ENCODE peak calls at places on chromosomes 1 and 21, in four cellular contexts. J is thoracic aorta, B is GM23338, Q is left lung. V is an unnamed sample.

GRCh38 chr1:206784471-206784903 is 12.2 kb upstream of the IL10 start:
- DNase-seq in J (no peak), B (no peak), Q (no peak), V (no peak)

GRCh38 chr1:70142120-70142519 is 63.3 kb downstream of the LRRC40 start:
- DNase-seq in B (peak), J (no peak), Q (no peak), V (no peak)

GRCh38 chr1:101101362-101101761 is 75.8 kb upstream of the DPH5 start:
- DNase-seq in Q (no peak), J (no peak), B (no peak), V (no peak)

GRCh38 chr1:75811211-75811981 is 14.7 kb downstream of the MSH4 start:
- DNase-seq in B (no peak), Q (no peak), J (no peak), V (no peak)

GRCh38 chr1:12029720-12030339 is 10.5 kb downstream of the MIIP start:
- DNase-seq in J (no peak), Q (no peak), B (no peak), V (no peak)

GRCh38 chr1:109502368-109502851 is 7.1 kb downstream of the AMIGO1 start:
- DNase-seq in J (no peak), B (no peak), Q (no peak), V (no peak)

GRCh38 chr1:223670458-223671159 is 5.1 kb upstream of the CAPN8 start:
- DNase-seq in J (no peak), Q (no peak), B (peak), V (peak)

GRCh38 chr1:173868266-173869107 is at the start of gene ZBTB37:
- DNase-seq in J (peak), B (peak), Q (peak), V (peak)

GRCh38 chr1:203197625-203198024 is 11.1 kb upstream of the CHI3L1 start:
- DNase-seq in Q (no peak), B (no peak), J (no peak), V (no peak)

GRCh38 chr1:12031039-12031980 is 12.0 kb downstream of the MIIP start:
- DNase-seq in B (peak), Q (no peak), J (no peak), V (peak)

GRCh38 chr21:25939396-25939761 is 204.6 kb downstream of the GABPA start:
- DNase-seq in Q (no peak), J (no peak), B (no peak), V (no peak)

GRCh38 chr1:77347646-77348045 is 65.8 kb downstream of the AK5 start:
- DNase-seq in B (peak), J (no peak), Q (no peak), V (no peak)

GRCh38 chr1:179743679-179744400 is 749 bp downstream of the FAM163A start:
- DNase-seq in Q (no peak), J (no peak), B (peak), V (no peak)

GRCh38 chr1:14020006-14020405 is 320.0 kb downstream of the PRDM2 start:
- DNase-seq in Q (no peak), J (no peak), B (no peak), V (no peak)
- H3K4me3 ChIP-seq in Q (no peak), J (no peak), B (no peak), V (no peak)

DNA sequence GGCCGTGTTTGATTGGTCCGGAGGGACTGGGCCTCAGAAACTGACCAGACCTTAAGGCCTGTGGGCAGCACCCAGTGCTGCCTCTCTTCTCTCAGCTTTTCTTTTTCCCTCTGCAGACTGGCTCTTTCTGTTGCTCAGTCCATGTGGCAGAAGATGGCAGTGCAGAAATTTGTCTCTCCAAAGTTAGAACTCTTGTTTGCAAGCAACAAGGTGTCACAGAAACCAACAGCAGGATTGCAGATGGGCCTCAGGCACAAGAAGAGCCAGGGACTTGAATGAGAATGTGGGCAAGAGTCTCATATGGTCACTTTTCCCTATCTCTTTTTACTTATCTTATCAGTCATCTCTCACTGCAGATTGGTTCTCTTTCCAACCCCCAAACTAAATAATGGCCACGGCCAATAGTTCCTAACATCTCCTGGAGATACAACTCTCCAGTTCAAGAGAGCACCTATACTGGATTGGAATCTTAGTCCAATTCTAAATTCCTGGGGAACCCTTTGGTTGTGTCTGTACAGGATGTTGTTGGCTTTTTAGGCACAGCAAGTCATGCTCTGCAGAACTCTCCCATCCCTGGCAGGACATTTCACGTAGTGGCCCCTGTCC is 95.4 kb upstream of the RALGPS2 start:
- DNase-seq in B (no peak), J (no peak), Q (no peak), V (no peak)
- TF ChIP-seq CTCF in B (no peak), J (no peak), Q (no peak), V (no peak)

DNA sequence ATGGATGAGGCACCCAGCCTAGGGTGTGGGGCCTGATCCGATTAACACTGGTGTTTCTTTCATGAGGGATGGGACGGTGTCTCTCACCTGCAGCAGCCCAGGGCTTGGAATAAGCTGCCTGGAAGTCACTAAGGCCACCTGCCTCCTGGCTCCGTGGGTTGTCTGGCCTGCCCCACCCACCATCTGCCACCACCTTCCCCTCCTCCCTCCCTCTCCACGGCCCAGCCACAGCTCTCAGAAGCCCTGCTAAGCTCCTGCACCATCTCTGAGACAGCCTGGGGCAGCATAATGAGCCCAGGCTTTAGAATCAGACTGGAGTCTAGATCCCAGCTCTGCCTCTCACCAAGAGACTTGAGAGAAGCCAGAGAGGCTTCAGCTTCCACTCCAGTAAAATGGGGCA is 23.8 kb upstream of the C1QA start:
- DNase-seq in B (no peak), Q (no peak), J (no peak), V (peak)
- H3K27ac ChIP-seq in B (no peak), Q (no peak), J (no peak), V (no peak)

GRCh38 chr21:41639336-41639735 is 127.5 kb downstream of the RIPK4 start:
- DNase-seq in Q (no peak), J (no peak), B (no peak), V (no peak)
- H3K4me3 ChIP-seq in Q (no peak), J (no peak), B (no peak), V (no peak)

DNA sequence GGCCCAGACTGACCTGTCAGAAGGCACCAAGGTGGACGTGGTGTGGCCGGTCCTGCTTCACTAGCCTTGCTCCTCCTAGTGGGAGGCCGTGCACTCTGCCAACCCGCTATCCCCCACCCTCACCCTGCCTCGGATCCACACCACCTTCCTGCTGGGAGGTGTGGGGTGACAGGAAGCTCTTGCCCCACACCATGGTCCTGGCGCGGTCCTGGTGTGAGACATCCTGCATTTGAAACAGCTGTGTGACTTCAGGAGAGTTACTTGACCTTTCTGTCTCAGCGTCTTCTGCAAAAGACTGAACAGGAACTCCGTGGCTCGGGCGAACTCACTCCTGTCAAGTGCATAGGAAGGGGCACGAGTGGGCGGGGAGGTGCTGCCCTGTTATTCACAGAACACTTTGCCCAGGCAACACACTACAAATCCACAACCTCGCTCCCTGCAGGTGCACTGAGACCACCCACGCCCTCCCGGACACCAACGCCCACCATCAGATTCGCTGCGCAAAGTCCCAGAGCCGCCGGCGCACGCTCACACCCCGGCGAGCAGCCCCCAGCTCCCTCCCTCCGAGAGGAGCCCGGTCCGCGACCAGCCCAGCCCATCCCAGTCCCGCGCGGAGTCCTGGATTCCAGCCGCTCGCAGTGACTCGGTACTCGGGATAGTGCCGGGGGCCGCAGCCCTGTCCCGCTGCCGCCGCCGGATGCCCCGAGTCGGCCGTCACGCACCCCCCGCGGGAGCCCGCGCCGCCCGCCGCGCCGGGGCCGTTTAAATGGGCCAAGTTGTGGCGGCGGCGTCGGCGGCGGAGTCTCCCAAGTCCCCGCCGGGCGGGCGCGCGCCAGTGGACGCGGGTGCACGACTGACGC is at the start of gene SAMD11:
- DNase-seq in J (peak), Q (peak), B (peak), V (peak)
- TF ChIP-seq CTCF in J (no peak), Q (no peak), B (no peak), V (no peak)

DNA sequence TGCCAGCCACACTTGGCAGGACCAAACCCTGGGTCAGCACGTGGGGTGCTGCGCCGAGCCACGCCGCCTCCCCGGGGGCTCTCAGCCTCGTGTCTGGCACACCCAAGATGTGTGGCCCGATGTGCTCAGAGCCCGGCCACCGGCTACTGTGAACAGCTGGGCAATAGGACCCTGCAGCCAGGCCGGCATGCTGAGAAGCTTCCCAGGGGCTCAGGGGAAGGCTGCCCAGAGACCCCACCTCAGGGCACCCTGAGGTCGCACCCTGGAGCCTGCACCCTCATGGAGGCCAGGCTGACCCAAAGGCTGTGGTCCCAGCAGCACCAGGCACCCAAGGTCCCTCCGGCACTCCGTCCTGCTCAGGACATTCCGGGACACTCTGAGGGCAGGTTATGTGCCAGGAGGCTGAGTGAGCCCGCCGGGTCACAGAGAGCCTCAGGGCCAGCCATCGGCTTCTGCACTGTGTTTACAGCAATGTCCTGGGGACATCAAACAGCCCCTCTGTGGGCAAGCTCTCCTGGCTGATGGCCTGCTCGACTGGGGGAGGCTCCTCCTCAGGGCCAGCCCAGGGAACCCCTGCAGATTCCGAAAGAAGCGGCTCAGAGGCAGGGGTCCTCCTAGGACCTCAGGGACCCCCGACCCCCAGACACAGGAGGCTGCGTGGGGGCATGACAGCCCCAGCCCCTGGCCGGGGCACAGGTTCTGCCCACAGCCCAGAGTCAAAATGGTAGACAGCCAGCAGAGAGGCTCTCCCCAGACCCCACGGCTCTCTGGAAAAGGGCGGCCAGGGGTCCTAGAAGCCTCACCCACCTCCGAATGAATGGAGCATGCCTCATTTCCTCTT is 8.3 kb downstream of the SLC19A1 start:
- DNase-seq in Q (peak), J (no peak), B (no peak), V (peak)
- H3K27ac ChIP-seq in Q (no peak), J (no peak), B (no peak), V (peak)

DNA sequence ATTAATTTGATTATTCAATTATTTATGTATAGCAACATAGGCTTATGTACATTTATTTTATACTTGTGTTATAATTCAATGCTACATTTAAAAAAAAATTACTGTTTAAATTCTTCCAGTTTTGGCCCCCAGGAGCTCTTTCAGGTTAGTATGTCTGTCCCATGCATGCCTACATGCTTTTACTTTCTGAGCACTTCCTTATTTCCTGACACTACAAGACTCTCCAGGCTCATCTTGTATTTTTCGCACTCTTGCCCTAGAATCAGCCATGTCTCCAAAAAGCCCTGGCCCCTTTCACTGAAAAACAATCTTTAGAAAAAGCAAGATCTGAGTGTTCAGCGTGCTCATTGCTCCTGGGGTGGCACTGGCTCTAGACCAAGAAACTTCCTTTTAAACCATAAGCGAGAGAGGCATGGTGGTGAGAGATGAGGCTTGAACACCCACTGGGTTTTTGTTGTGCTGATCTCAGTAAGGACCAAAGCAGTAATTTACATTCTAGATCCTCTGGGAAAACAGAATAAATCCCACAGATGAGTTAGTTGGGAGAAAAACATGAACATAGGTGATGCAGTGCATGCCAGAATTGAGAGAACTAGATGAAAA is 95.0 kb downstream of the SLC30A10 start:
- DNase-seq in B (peak), Q (no peak), J (no peak), V (no peak)
- H3K4me3 ChIP-seq in B (peak), Q (no peak), J (no peak), V (no peak)

GRCh38 chr1:205332015-205332791 is 10.7 kb upstream of the NUAK2 start:
- DNase-seq in J (no peak), B (no peak), Q (no peak), V (no peak)

GRCh38 chr1:205338011-205338410 is 16.5 kb upstream of the NUAK2 start:
- DNase-seq in B (no peak), J (no peak), Q (no peak), V (no peak)

GRCh38 chr1:205337481-205337880 is 15.9 kb upstream of the NUAK2 start:
- DNase-seq in B (no peak), J (no peak), Q (no peak), V (no peak)

GRCh38 chr1:205339197-205339702 is 17.5 kb downstream of the KLHDC8A start:
- DNase-seq in J (no peak), B (no peak), Q (no peak), V (no peak)

GRCh38 chr1:205335692-205336091 is 14.1 kb upstream of the NUAK2 start:
- DNase-seq in B (peak), J (no peak), Q (peak), V (peak)
- TF ChIP-seq CTCF in B (peak), J (peak), Q (peak), V (peak)